ENCODE peak calls at places on chromosomes 2 and 18, in seven cellular contexts. N is A549, A is AG09309, Y is IMR-90, T is kidney epithelial cell, P is HepG2, J is left ventricle myocardium inferior. X is an unnamed sample.

GRCh38 chr2:239143858-239144712 is 256.7 kb downstream of the HDAC4 start:
- DNase-seq in N (peak), A (no peak), Y (peak), T (no peak), P (peak), J (no peak), X (no peak)

GRCh38 chr2:185658766-185659165 is 79.8 kb upstream of the FSIP2 start:
- DNase-seq in N (no peak), A (no peak), Y (no peak), T (no peak), P (no peak), J (no peak), X (no peak)

GRCh38 chr2:202278036-202278760 is 12.6 kb downstream of the NOP58 start:
- DNase-seq in N (no peak), A (peak), Y (peak), T (no peak), P (peak), J (no peak), X (no peak)

GRCh38 chr2:73268831-73269685 is 15.2 kb downstream of the FBXO41 start:
- DNase-seq in N (peak), A (no peak), Y (peak), T (no peak), P (no peak), J (no peak), X (no peak)

GRCh38 chr2:113225505-113226259 is 51.9 kb downstream of the PSD4 start:
- DNase-seq in N (peak), A (no peak), Y (peak), T (peak), P (no peak), J (no peak), X (no peak)

GRCh38 chr2:68423966-68424650 is 43.0 kb downstream of the FBXO48 start:
- DNase-seq in N (no peak), A (no peak), Y (no peak), T (no peak), P (no peak), J (no peak), X (no peak)

GRCh38 chr2:63192169-63192888 is 141.7 kb downstream of the OTX1 start:
- DNase-seq in N (no peak), A (no peak), Y (no peak), T (no peak), P (peak), J (no peak), X (no peak)

GRCh38 chr2:175187378-175187777 is 5.9 kb upstream of the ATP5MC3 start:
- DNase-seq in N (peak), A (no peak), Y (peak), T (no peak), P (peak), J (no peak), X (no peak)

GRCh38 chr18:845152-845819 is 33.2 kb upstream of the YES1 start:
- DNase-seq in N (peak), A (no peak), Y (peak), T (no peak), P (peak), J (no peak), X (no peak)

GRCh38 chr18:60485207-60485606 is 112.6 kb upstream of the MC4R start:
- DNase-seq in N (no peak), A (no peak), Y (peak), T (no peak), P (no peak), J (no peak), X (peak)

GRCh38 chr2:188894979-188895378 is 79.2 kb upstream of the COL3A1 start:
- DNase-seq in N (no peak), A (no peak), Y (no peak), T (no peak), P (no peak), J (no peak), X (no peak)

GRCh38 chr2:112253261-112253807 is 1.5 kb downstream of the ZC3H8 start:
- DNase-seq in N (no peak), A (no peak), Y (no peak), T (no peak), P (no peak), J (no peak), X (no peak)

GRCh38 chr2:172806426-172807008 is 70.9 kb downstream of the RAPGEF4 start:
- DNase-seq in N (peak), A (no peak), Y (peak), T (no peak), P (peak), J (no peak), X (no peak)

GRCh38 chr2:19329445-19329844 is 29.0 kb downstream of the OSR1 start:
- DNase-seq in N (no peak), A (no peak), Y (no peak), T (no peak), P (no peak), J (no peak), X (no peak)

GRCh38 chr2:230909841-230910545 is 15.0 kb downstream of the GPR55 start:
- DNase-seq in N (no peak), A (no peak), Y (no peak), T (no peak), P (no peak), J (no peak), X (no peak)

GRCh38 chr2:191328150-191328809 is 83.1 kb downstream of the MYO1B start:
- DNase-seq in N (no peak), A (no peak), Y (no peak), T (no peak), P (peak), J (no peak), X (no peak)

GRCh38 chr2:218039171-218039570 is 29.9 kb upstream of the RUFY4 start:
- DNase-seq in N (no peak), A (no peak), Y (peak), T (peak), P (no peak), J (no peak), X (no peak)

GRCh38 chr2:152047826-152048476 is 50.9 kb downstream of the CACNB4 start:
- DNase-seq in N (no peak), A (no peak), Y (no peak), T (no peak), P (peak), J (no peak), X (no peak)

GRCh38 chr2:197813093-197813787 is 8.8 kb downstream of the PLCL1 start:
- DNase-seq in N (peak), A (no peak), Y (peak), T (peak), P (peak), J (no peak), X (no peak)

GRCh38 chr18:75231053-75231406 is 20.4 kb downstream of the TSHZ1 start:
- DNase-seq in N (no peak), A (no peak), Y (no peak), T (no peak), P (no peak), J (no peak), X (no peak)

GRCh38 chr18:8177330-8178016 is 431.8 kb upstream of the RAB12 start:
- DNase-seq in N (peak), A (no peak), Y (peak), T (no peak), P (peak), J (no peak), X (peak)

GRCh38 chr18:58694720-58695468 is 23.6 kb downstream of the MALT1 start:
- DNase-seq in N (no peak), A (no peak), Y (no peak), T (no peak), P (no peak), J (no peak), X (no peak)

GRCh38 chr2:170145191-170145590 is 32.8 kb upstream of the MYO3B start:
- DNase-seq in N (no peak), A (no peak), Y (no peak), T (no peak), P (no peak), J (no peak), X (no peak)
- H3K4me3 ChIP-seq in N (no peak), A (no peak), Y (no peak), T (no peak), P (no peak), J (no peak), X (no peak)

DNA sequence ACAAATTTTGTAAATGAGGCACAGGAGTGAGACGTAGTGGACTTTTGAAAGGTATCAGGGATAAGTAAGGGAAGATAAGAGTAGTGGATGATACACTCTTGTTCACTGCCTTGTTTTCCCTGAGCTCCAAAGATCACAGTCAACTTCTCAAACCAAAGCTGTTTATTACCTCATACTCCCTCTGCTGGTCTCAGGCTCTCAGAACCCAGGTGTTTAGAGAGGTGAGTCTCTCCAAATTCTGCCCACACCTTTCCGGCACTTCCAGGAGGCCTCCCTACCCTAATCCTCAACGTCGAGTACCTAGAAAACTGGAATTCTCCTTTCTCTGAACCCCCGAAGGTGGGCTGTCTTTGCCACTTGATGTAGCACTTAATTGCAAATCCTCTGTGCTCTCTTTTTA is 621.1 kb downstream of the BCL11A start:
- DNase-seq in N (no peak), A (no peak), Y (no peak), T (no peak), P (no peak), J (no peak), X (no peak)
- TF ChIP-seq CTCF in N (no peak), A (no peak), Y (no peak), T (no peak), P (peak), J (no peak), X (no peak)

DNA sequence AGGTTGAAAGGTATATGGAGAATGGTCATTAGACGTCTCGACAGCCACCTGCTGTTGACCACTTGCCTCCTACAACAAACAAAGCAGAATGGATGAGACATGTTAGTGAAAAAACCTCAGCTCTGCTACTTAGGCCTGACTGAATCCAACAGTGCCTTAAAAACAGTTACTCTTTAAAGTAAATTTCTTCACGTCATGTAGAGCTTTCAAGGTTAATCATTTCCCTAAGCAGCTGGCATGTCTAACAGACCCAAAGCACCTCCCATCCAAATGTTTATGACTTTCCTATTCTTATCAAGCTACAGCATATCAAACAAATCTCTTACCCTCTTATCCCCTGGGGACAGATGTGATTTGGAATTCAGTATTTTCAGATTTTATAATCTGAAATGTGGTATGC is 75.6 kb upstream of the ITGB6 start:
- DNase-seq in N (peak), A (no peak), Y (no peak), T (no peak), P (no peak), J (no peak), X (no peak)
- H3K4me3 ChIP-seq in N (no peak), A (no peak), Y (no peak), T (no peak), P (no peak), J (no peak), X (no peak)

DNA sequence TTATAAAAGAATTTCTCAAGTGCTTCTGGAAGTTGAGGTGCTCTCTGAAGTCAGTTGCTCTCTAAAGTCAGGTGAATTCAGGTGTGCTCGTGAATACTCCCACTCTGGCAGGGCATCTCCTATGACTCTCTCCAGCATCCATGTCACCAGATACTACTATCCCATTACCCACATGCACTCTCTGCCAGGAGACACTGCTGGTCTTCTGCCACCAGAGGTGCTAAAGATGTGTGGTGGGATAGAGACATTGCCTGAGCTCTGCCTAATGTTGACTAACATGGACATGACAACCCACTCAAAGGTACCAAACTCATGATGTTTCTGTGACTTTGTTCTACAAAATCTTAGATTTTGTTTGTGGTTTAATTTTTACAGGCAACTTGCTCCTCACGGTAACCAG is 106.4 kb upstream of the HNRNPA3 start:
- DNase-seq in N (peak), A (no peak), Y (no peak), T (no peak), P (peak), J (no peak), X (no peak)
- TF ChIP-seq CTCF in N (no peak), A (peak), Y (no peak), T (peak), P (peak), J (no peak), X (no peak)

DNA sequence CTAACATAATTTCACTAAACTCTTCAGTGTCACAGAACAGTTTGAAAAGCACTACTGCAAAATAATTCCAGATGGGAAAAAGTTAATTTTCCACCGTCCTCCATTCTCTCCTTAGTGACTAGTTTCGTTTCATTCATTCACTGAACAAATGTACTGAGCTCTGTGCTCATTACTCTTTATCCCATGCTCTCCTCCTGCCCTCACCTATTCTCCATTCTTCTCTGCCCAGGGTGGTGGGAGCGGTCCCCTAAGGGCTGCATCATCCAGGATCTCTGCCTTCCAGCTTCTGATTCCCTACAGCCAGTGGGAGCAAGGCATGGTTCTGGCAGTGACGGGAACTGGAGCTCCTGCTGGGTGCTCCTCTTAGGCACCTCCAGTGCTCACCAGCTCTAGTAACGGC is 133.9 kb upstream of the TLK1 start:
- DNase-seq in N (no peak), A (no peak), Y (no peak), T (no peak), P (no peak), J (no peak), X (no peak)
- H3K4me3 ChIP-seq in N (no peak), A (no peak), Y (no peak), T (no peak), P (no peak), J (no peak), X (no peak)

GRCh38 chr2:133792223-133792622 is 224.0 kb upstream of the NCKAP5 start:
- DNase-seq in N (no peak), A (no peak), Y (no peak), T (no peak), P (no peak), J (no peak), X (no peak)
- TF ChIP-seq CTCF in N (no peak), A (no peak), Y (no peak), T (no peak), P (no peak), J (no peak), X (no peak)

GRCh38 chr2:168639501-168639900 is 162.9 kb upstream of the NOSTRIN start:
- DNase-seq in N (peak), A (peak), Y (peak), T (peak), P (no peak), J (peak), X (peak)
- H3K4me3 ChIP-seq in N (no peak), A (no peak), Y (no peak), T (no peak), P (no peak), J (peak), X (no peak)

X was measured in AG04449.